ENCODE peak calls at places on chromosomes 3 and 15, in eight cellular contexts. F is NCI-H226; U is sigmoid colon; R is posterior cingulate gyrus; N is SHP77 treated with DMSO at 0.1 percent for 48 hours; W is activated CD8-positive, alpha-beta memory T cell treated with anti-CD3 and anti-CD28 coated beads for 48 hours; Y is activated naive CD4-positive, alpha-beta T cell treated with anti-CD3 and anti-CD28 coated beads for 36 hours; B is left cardiac atrium. Z is an unnamed sample.

GRCh38 chr3:82133070-82133606 is 371.7 kb upstream of the GBE1 start:
- DNase-seq in F (no peak), U (peak), R (peak), N (no peak), W (no peak), Y (peak), B (peak), Z (peak)

GRCh38 chr3:106376016-106376415 is 507.2 kb upstream of the CBLB start:
- DNase-seq in F (no peak), U (no peak), R (no peak), N (no peak), W (no peak), Y (no peak), B (no peak), Z (no peak)

GRCh38 chr15:49045691-49046112 is 544 bp downstream of the SECISBP2L start:
- DNase-seq in F (peak), U (no peak), R (no peak), N (no peak), W (peak), Y (peak), B (no peak), Z (peak)

GRCh38 chr3:58573638-58574037 is 3.6 kb downstream of the FAM107A start:
- DNase-seq in F (no peak), U (no peak), R (no peak), N (no peak), W (no peak), Y (no peak), B (no peak), Z (no peak)

GRCh38 chr15:83379574-83379973 is 67.6 kb upstream of the SH3GL3 start:
- DNase-seq in F (peak), U (no peak), R (no peak), N (no peak), W (no peak), Y (no peak), B (peak), Z (peak)

GRCh38 chr3:188362405-188362831 is 208.5 kb downstream of the LPP start:
- DNase-seq in F (peak), U (no peak), R (no peak), N (peak), W (no peak), Y (no peak), B (no peak), Z (peak)

GRCh38 chr3:4596596-4596995 is 103.4 kb downstream of the ITPR1 start:
- DNase-seq in F (no peak), U (no peak), R (no peak), N (no peak), W (no peak), Y (no peak), B (no peak), Z (no peak)

GRCh38 chr3:68378631-68379030 is 553.7 kb downstream of the TAFA4 start:
- DNase-seq in F (no peak), U (no peak), R (no peak), N (no peak), W (no peak), Y (no peak), B (no peak), Z (no peak)

GRCh38 chr3:158918008-158918407 is 116.2 kb downstream of the MFSD1 start:
- DNase-seq in F (peak), U (no peak), R (peak), N (peak), W (no peak), Y (peak), B (no peak), Z (peak)

GRCh38 chr3:28349397-28350000 is 875 bp upstream of the AZI2 start:
- DNase-seq in F (no peak), U (no peak), R (no peak), N (no peak), W (no peak), Y (no peak), B (no peak), Z (peak)

GRCh38 chr3:190321789-190322603 is at the start of gene CLDN1:
- DNase-seq in F (peak), U (peak), R (peak), N (no peak), W (peak), Y (peak), B (peak), Z (peak)

GRCh38 chr3:143036557-143036956 is 35.2 kb downstream of the U2SURP start:
- DNase-seq in F (no peak), U (no peak), R (no peak), N (no peak), W (no peak), Y (no peak), B (no peak), Z (no peak)

GRCh38 chr15:70147178-70147760 is 49.6 kb upstream of the TLE3 start:
- DNase-seq in F (no peak), U (no peak), R (no peak), N (no peak), W (no peak), Y (no peak), B (no peak), Z (no peak)

GRCh38 chr15:70508561-70509281 is 254.6 kb downstream of the UACA start:
- DNase-seq in F (peak), U (no peak), R (no peak), N (no peak), W (no peak), Y (peak), B (no peak), Z (peak)

GRCh38 chr3:142353571-142353970 is 94.3 kb downstream of the XRN1 start:
- DNase-seq in F (no peak), U (no peak), R (no peak), N (no peak), W (no peak), Y (no peak), B (no peak), Z (no peak)

GRCh38 chr3:186932281-186933181 is 2.2 kb downstream of the ST6GAL1 start:
- DNase-seq in F (no peak), U (no peak), R (no peak), N (no peak), W (no peak), Y (peak), B (peak), Z (no peak)